ENCODE peak calls at places on chromosome 19, in eight cellular contexts. X is ascending aorta; Y is heart right ventricle; G is CD8-positive, alpha-beta T cell; F is transverse colon; R is neuronal stem cell; K is right atrium auricular region; E is PC-3. C is an unnamed sample.

GRCh38 chr19:14028901-14029300 is 953 bp downstream of the RLN3 start:
- DNase-seq in K (no peak), E (no peak), G (no peak), Y (no peak), F (no peak), X (no peak), R (no peak), C (no peak)

GRCh38 chr19:15178629-15179308 is 22.0 kb downstream of the NOTCH3 start:
- DNase-seq in G (no peak), F (no peak), E (no peak), K (no peak), Y (no peak), R (no peak), X (no peak), C (no peak)

GRCh38 chr19:49403404-49404187 is 15.5 kb downstream of the KASH5 start:
- DNase-seq in K (no peak), E (peak), Y (no peak), X (no peak), F (no peak), G (no peak), R (no peak), C (no peak)

GRCh38 chr19:2462635-2463421 is 6.1 kb upstream of the LMNB2 start:
- DNase-seq in F (peak), E (peak), X (peak), Y (peak), R (peak), G (no peak), K (peak), C (peak)

GRCh38 chr19:2167896-2168618 is 4.3 kb downstream of the DOT1L start:
- DNase-seq in F (peak), G (no peak), X (peak), R (no peak), E (peak), K (peak), Y (peak), C (peak)

GRCh38 chr19:590396-590745 is 690 bp downstream of the HCN2 start:
- DNase-seq in E (peak), Y (no peak), R (no peak), X (no peak), K (no peak), F (no peak), G (peak), C (no peak)

GRCh38 chr19:51501594-51502263 is at the start of gene SIGLEC12:
- DNase-seq in G (no peak), X (peak), R (no peak), K (peak), F (peak), E (no peak), Y (no peak), C (no peak)

GRCh38 chr19:46016426-46017094 is 6.3 kb downstream of the PGLYRP1 start:
- DNase-seq in Y (peak), E (peak), R (peak), G (peak), X (peak), K (peak), F (peak), C (no peak)

GRCh38 chr19:43504426-43505185 is at the start of gene PHLDB3:
- DNase-seq in G (peak), Y (peak), X (peak), R (no peak), K (no peak), E (peak), F (peak), C (no peak)

DNA sequence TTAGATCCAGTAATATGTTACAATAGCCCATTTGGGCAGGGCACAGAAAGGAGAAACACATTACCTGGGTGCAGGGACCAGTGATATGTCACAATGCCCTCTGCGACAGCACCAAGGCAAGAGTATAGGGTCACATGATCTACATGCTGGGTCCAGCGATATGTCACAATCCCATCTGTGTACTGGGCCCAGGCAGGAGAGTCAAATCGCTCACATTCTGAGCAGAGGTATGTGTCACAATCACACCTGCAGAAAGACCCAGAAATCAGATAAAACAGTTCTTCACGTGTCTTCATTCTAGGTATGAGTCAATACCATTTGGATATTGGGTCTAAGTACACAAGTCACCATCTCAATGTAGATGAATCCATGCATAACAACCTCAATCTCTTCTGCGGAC is 7.1 kb upstream of the ZNF43 start:
- DNase-seq in F (no peak), G (no peak), Y (no peak), E (no peak), X (no peak), R (no peak), K (no peak), C (no peak)
- H3K27ac ChIP-seq in F (no peak), G (no peak), Y (no peak), E (no peak), X (no peak), R (no peak), K (no peak), C (no peak)

GRCh38 chr19:10289167-10289835 is 451 bp upstream of the ICAM5 start:
- DNase-seq in R (no peak), K (no peak), X (no peak), Y (no peak), E (peak), G (peak), F (peak), C (no peak)
- H3K27ac ChIP-seq in R (no peak), K (no peak), X (no peak), Y (no peak), E (no peak), G (no peak), F (no peak), C (no peak)

GRCh38 chr19:12938054-12938535 is 314 bp upstream of the CALR start:
- DNase-seq in G (peak), Y (peak), F (peak), K (peak), X (peak), R (peak), E (peak), C (peak)
- H3K27ac ChIP-seq in G (peak), Y (peak), F (peak), K (peak), X (no peak), R (peak), E (peak), C (peak)

DNA sequence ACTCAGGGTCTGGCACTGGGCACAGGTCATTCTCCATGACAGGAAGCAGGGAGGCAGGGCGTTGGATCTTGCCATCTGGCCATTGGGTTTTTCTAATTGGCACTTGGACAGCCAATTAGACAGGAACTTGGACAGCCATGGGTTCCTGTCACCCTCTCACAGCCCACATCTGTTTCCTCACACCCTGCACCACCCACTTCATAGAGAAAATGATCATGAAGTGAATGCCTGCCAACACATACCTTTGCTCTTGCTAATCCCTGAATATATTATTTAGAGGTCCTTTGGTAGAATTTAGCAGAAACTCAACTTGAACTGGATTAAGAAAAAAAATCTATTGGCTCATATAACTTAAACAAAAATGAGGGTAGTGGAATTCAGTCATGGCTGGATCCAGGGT is 4.9 kb upstream of the OLFM2 start:
- DNase-seq in K (no peak), X (no peak), E (no peak), G (no peak), R (no peak), F (no peak), Y (no peak), C (no peak)
- H3K27ac ChIP-seq in K (no peak), X (no peak), E (no peak), G (no peak), R (no peak), F (no peak), Y (no peak), C (no peak)

GRCh38 chr19:10226376-10227214 is 4.5 kb downstream of the S1PR2 start:
- DNase-seq in E (no peak), X (peak), F (peak), K (peak), G (no peak), R (no peak), Y (peak), C (no peak)
- H3K27ac ChIP-seq in E (no peak), X (peak), F (peak), K (peak), G (no peak), R (peak), Y (peak), C (peak)

GRCh38 chr19:55563261-55563690 is 17.4 kb downstream of the ZNF579 start:
- DNase-seq in F (peak), Y (peak), X (no peak), K (no peak), G (no peak), R (no peak), E (no peak), C (no peak)

GRCh38 chr19:55567708-55568328 is 12.8 kb downstream of the ZNF579 start:
- DNase-seq in G (no peak), F (no peak), E (no peak), R (no peak), Y (no peak), X (no peak), K (no peak), C (no peak)
- H3K27ac ChIP-seq in G (no peak), F (no peak), E (no peak), R (no peak), Y (no peak), X (no peak), K (no peak), C (no peak)